ENCODE peak calls at places on chromosomes 5 and 9, in ten cellular contexts. O is colonic mucosa, A is foreskin fibroblast, J is AG04450, B is mammary epithelial cell, V is GM10248, S is cardiac fibroblast, W is choroid plexus epithelial cell, N is WTC11, C is neural progenitor cell. R is an unnamed sample.
A peak's percentile ranks its signal among the peaks of the same experiment; 100 is the strongest.

GRCh38 chr5:151023651-151024050 is 3.3 kb downstream of the GPX3 start:
- DNase-seq in W (no peak), A (no peak), O (peak; percentile 67), C (no peak), B (peak; percentile 51), J (no peak), N (no peak), V (no peak), S (peak; percentile 89), R (peak; percentile 64)

GRCh38 chr9:70352356-70352755 is 62.1 kb downstream of the KLF9 start:
- DNase-seq in B (no peak), N (no peak), W (peak; percentile 69), J (peak; percentile 29), A (peak; percentile 67), O (no peak), V (no peak), S (peak; percentile 61), C (no peak), R (no peak)

GRCh38 chr5:34459908-34460307 is 196.2 kb upstream of the RAI14 start:
- DNase-seq in S (no peak), B (no peak), W (no peak), C (no peak), A (no peak), N (no peak), O (no peak), V (no peak), J (no peak), R (no peak)

GRCh38 chr9:12426198-12426864 is 266.9 kb upstream of the TYRP1 start:
- DNase-seq in V (no peak), B (no peak), S (peak; percentile 21), N (no peak), A (peak; percentile 49), C (peak; percentile 38), J (no peak), O (no peak), W (peak; percentile 60), R (no peak)

GRCh38 chr5:53613036-53613435 is 52.6 kb downstream of the NDUFS4 start:
- DNase-seq in V (no peak), C (peak; percentile 6), W (peak; percentile 57), J (no peak), S (peak; percentile 2), A (no peak), O (no peak), N (no peak), B (no peak), R (no peak)

GRCh38 chr9:121282309-121283071 is 14.5 kb downstream of the GSN start:
- DNase-seq in B (peak; percentile 86), O (peak; percentile 31), W (no peak), C (no peak), V (no peak), N (no peak), J (no peak), S (peak; percentile 84), A (peak; percentile 95), R (no peak)

GRCh38 chr9:114382951-114383865 is 4.6 kb downstream of the AKNA start:
- DNase-seq in W (no peak), J (no peak), V (peak; percentile 62), O (no peak), N (peak; percentile 62), C (peak; percentile 59), A (peak; percentile 72), S (peak; percentile 78), B (no peak), R (no peak)

GRCh38 chr9:21392270-21392669 is 7.1 kb upstream of the IFNA2 start:
- DNase-seq in V (no peak), B (peak; percentile 33), J (no peak), S (no peak), C (peak; percentile 39), W (peak; percentile 36), O (no peak), N (no peak), A (peak; percentile 6), R (no peak)

GRCh38 chr5:126624534-126624933 is 23.8 kb downstream of the PHAX start:
- DNase-seq in N (no peak), B (peak; percentile 40), C (no peak), J (peak; percentile 49), V (no peak), O (no peak), S (peak; percentile 79), A (peak; percentile 94), W (peak; percentile 95), R (peak; percentile 22)

GRCh38 chr9:134909511-134910105 is 8.1 kb downstream of the FCN1 start:
- DNase-seq in C (no peak), O (peak; percentile 4), W (no peak), S (no peak), B (no peak), J (no peak), N (no peak), A (no peak), V (no peak), R (no peak)

GRCh38 chr5:113574417-113574816 is 60.9 kb downstream of the YTHDC2 start:
- DNase-seq in C (no peak), B (peak; percentile 74), O (no peak), W (peak; percentile 85), V (no peak), A (peak; percentile 77), S (peak; percentile 73), J (peak; percentile 76), N (no peak), R (peak; percentile 18)

DNA sequence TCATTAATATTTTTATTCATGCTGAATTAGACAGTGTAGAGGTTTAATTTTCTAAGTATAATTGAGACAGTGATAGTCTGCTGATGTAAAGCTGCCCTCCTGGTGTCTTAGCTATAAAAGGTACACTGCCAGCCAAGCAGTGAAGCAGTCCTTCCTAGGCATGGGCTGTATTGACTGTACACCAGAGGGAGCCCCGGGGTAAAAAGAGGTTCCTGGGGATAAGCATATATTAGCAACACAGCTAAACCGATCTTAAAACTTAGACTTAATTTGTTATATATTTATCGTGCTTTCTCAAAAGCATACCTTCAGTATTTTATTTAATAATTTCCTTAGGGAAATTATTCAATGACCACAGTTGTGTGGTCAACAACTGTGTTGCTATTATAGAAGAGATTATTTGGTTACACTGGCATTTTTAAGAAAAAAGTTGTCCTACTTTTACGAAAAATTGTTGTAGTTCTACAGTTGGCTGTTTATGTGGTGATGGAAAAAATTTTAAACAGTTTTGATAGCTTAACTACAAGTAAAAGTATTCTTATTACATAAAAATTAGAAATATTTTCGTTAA is 68.8 kb downstream of the ELL2 start:
- DNase-seq in A (peak; percentile 54), C (peak; percentile 42), W (peak; percentile 73), O (peak; percentile 55), S (peak; percentile 64), J (no peak), V (peak; percentile 39), B (no peak), N (peak; percentile 62), R (no peak)
- TF ChIP-seq CTCF in A (peak; percentile 66), C (peak; percentile 56), W (peak; percentile 76), O (peak; percentile 44), S (peak; percentile 57), J (peak; percentile 60), V (peak; percentile 52), B (peak; percentile 34), N (peak; percentile 20), R (peak; percentile 37)

GRCh38 chr9:34869390-34869789 is 88.7 kb upstream of the PHF24 start:
- DNase-seq in O (no peak), B (peak; percentile 10), C (peak; percentile 17), J (no peak), V (no peak), W (peak; percentile 68), S (peak; percentile 71), A (peak; percentile 28), N (no peak), R (no peak)
- TF ChIP-seq CTCF in O (no peak), B (peak; percentile 13), C (peak; percentile 43), J (peak; percentile 44), V (peak; percentile 31), W (peak; percentile 68), S (peak; percentile 49), A (peak; percentile 21), N (no peak), R (peak; percentile 19)

GRCh38 chr5:148145916-148146315 is 22.4 kb upstream of the SPINK14 start:
- DNase-seq in J (no peak), C (no peak), O (peak; percentile 75), S (peak; percentile 50), A (no peak), V (no peak), W (peak; percentile 42), B (peak; percentile 81), N (no peak), R (no peak)

GRCh38 chr5:148141645-148142044 is 26.7 kb upstream of the SPINK14 start:
- DNase-seq in J (no peak), V (no peak), N (no peak), W (no peak), B (no peak), O (no peak), A (no peak), S (no peak), C (no peak), R (no peak)

GRCh38 chr5:148147415-148147814 is 20.9 kb upstream of the SPINK14 start:
- DNase-seq in N (no peak), A (no peak), W (no peak), V (no peak), B (no peak), C (no peak), S (no peak), J (no peak), O (peak; percentile 35), R (no peak)

GRCh38 chr5:148151872-148152271 is 16.5 kb upstream of the SPINK14 start:
- DNase-seq in W (no peak), S (no peak), J (no peak), V (no peak), O (no peak), A (no peak), B (no peak), N (no peak), C (no peak), R (no peak)

DNA sequence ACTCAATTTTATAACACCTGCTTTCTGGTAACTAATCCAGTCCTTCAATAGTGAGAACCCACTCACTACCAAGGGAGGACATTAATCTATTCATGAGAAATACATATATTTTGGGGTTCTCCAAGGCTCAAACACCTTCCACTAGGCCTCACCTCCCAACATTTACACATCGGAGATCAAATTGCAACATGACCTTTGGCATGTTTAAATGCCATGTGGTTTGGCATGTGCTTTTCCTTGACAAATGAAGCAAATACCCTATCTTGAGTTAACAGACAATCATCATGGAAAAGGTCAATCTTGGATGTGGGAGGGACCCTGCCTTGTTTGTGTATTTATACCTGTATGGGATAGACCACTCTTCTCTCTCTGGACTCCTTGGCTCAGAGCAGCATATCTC is 21.9 kb upstream of the SPINK14 start:
- DNase-seq in V (no peak), S (no peak), O (peak; percentile 27), B (no peak), C (no peak), W (no peak), A (no peak), N (no peak), J (no peak), R (no peak)
- TF ChIP-seq CTCF in V (no peak), S (no peak), O (no peak), B (no peak), C (no peak), W (no peak), A (no peak), N (no peak), J (no peak), R (no peak)

DNA sequence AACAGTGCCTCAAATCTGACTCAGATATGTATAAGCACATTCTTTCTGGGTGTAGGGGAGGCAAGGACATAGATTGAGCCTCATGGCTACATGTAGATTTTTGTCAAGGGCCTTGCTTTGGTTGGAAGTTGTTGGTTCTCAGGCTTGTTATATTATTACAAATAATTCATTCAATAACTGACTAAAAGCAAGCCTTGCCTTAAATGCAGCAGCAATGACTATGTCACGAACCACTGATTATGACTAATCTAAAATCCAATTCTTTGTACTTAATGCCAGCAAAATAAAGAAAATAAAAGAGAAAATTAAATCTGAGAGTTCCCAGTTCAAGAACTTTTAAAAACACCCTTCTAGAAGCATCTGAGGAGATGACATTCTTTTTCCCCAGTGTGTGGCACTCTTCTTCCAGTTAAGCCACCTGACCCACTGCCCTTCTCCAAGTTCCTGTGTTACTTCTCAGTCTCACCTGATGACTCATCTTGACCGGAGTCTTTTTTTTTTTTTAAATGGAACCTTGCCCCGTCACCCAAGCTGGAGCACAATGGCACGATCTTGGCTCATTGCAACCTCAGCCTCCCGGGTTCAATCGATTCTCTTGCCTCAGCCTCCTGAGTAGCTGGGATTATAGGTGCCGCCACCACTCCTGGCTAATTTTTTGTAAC is 223.9 kb upstream of the DAB2 start:
- DNase-seq in V (no peak), W (peak; percentile 22), O (peak; percentile 45), A (peak; percentile 35), N (no peak), J (no peak), S (no peak), C (no peak), B (peak; percentile 73), R (no peak)
- TF ChIP-seq CTCF in V (no peak), W (no peak), O (no peak), A (no peak), N (no peak), J (no peak), S (no peak), C (no peak), B (no peak), R (no peak)

R was measured in AG09319.